ENCODE peak calls at places on chromosomes 4 and X, in seven cellular contexts. H is GM20000, U is tibial artery, S is AG04450, K is cardiac muscle cell, O is progenitor cell of endocrine pancreas, N is WTC11. D is an unnamed sample.

GRCh38 chr4:6343950-6344408 is 74.3 kb downstream of the WFS1 start:
- DNase-seq in N (no peak), H (no peak), K (no peak), O (no peak), U (no peak), S (peak), D (no peak)

GRCh38 chrX:71198066-71198465 is 25.0 kb upstream of the GJB1 start:
- DNase-seq in H (peak), N (no peak), S (no peak), U (no peak), K (no peak), O (no peak), D (no peak)

GRCh38 chr4:181301735-181302380 is 941.3 kb upstream of the TENM3 start:
- DNase-seq in O (no peak), S (peak), K (peak), U (no peak), N (peak), H (peak), D (no peak)

GRCh38 chr4:143633833-143634232 is 66.6 kb downstream of the FREM3 start:
- DNase-seq in H (no peak), O (no peak), U (no peak), K (no peak), S (no peak), N (no peak), D (no peak)

GRCh38 chrX:24321741-24322395 is 8.0 kb upstream of the SUPT20HL2 start:
- DNase-seq in O (no peak), U (no peak), N (no peak), S (no peak), H (no peak), K (no peak), D (no peak)

GRCh38 chr4:181004056-181004455 is 1239.1 kb upstream of the TENM3 start:
- DNase-seq in U (no peak), S (no peak), K (no peak), H (no peak), O (no peak), N (no peak), D (no peak)

GRCh38 chrX:103782640-103783039 is 6.0 kb downstream of the PLP1 start:
- DNase-seq in H (no peak), O (no peak), K (no peak), N (no peak), S (no peak), U (no peak), D (no peak)

GRCh38 chr4:177673980-177674504 is 231.8 kb upstream of the AGA start:
- DNase-seq in S (no peak), O (no peak), N (no peak), U (no peak), H (no peak), K (no peak), D (no peak)

GRCh38 chr4:86043755-86044592 is 315.9 kb downstream of the MAPK10 start:
- DNase-seq in O (no peak), U (no peak), K (peak), N (no peak), H (peak), S (no peak), D (no peak)

GRCh38 chr4:184384056-184384809 is 90.1 kb downstream of the IRF2 start:
- DNase-seq in H (peak), N (no peak), S (peak), O (no peak), K (peak), U (peak), D (peak)

GRCh38 chrX:48785156-48785524 is 1.2 kb upstream of the GATA1 start:
- DNase-seq in N (no peak), O (no peak), H (no peak), S (no peak), K (no peak), U (no peak), D (peak)

GRCh38 chr4:130995988-130996387 is 1900.0 kb downstream of the C4orf33 start:
- DNase-seq in O (no peak), K (no peak), H (no peak), U (no peak), S (no peak), N (no peak), D (no peak)

GRCh38 chr4:56757270-56757746 is 64.2 kb downstream of the SPINK2 start:
- DNase-seq in O (no peak), K (no peak), S (no peak), U (peak), H (peak), N (peak), D (no peak)

GRCh38 chrX:70176938-70177533 is at the start of gene DGAT2L6:
- DNase-seq in K (no peak), U (no peak), H (peak), O (no peak), S (no peak), N (no peak), D (no peak)

GRCh38 chr4:7970031-7970946 is 30.6 kb upstream of the AFAP1 start:
- DNase-seq in H (peak), O (no peak), N (no peak), K (no peak), S (no peak), U (no peak), D (no peak)

DNA sequence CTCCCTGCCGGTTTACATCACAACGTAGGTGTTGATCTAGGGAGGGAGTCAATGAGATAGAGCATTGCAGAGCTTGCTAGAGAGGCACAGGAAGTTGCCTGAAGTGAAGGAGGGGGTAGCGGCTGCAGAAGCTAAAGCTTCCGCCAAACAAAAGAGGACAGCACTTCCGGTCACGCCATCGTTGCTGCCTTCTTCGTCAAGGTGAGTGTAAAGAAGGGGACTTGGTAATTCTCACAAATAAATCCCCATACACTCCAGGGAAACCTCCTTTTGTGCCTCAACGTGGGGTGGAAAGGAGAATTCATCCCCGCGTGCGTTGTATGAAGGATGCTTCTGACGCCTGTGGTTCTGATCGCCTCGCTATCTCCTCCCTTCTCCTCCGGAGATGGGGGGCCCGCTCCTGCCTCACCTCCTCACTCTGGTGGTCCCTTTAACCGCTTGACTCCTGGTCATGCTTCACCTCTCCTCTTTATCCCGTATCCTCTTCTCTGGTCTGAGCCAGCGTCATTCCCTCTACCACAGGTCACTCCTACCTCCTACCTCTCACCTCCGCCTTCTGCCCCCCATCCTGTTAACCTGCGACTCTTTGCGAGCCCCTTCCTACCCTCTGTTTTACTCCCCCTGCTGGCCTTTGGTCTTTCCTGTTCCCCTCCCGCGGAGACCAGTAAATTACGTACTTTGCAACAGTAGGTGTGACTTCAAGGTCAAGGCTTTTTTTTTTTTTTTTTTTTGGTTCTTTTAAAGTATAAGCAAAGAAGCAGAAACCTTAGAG is 59.9 kb downstream of the GSPT2 start:
- DNase-seq in K (peak), H (peak), S (peak), N (peak), U (no peak), O (peak), D (peak)
- TF ChIP-seq CTCF in K (no peak), H (no peak), S (peak), N (no peak), U (no peak), O (peak), D (no peak)

GRCh38 chr4:1720163-1720983 is 750 bp downstream of the TMEM129 start:
- DNase-seq in K (peak), N (peak), U (peak), S (no peak), O (peak), H (peak), D (no peak)
- TF ChIP-seq CTCF in K (no peak), N (no peak), U (no peak), S (no peak), O (no peak), H (no peak), D (no peak)

GRCh38 chrX:154981116-154981411 is 41.5 kb downstream of the F8 start:
- DNase-seq in H (no peak), U (no peak), O (no peak), S (no peak), K (no peak), N (no peak), D (no peak)
- TF ChIP-seq CTCF in H (no peak), U (no peak), O (no peak), S (no peak), K (no peak), N (no peak), D (no peak)

GRCh38 chrX:93538575-93538974 is 134.8 kb downstream of the NAP1L3 start:
- DNase-seq in N (no peak), S (no peak), O (no peak), U (no peak), H (no peak), K (peak), D (no peak)
- TF ChIP-seq CTCF in N (peak), S (no peak), O (peak), U (no peak), H (no peak), K (no peak), D (no peak)

GRCh38 chr4:186935881-186936280 is 212.2 kb upstream of the FAT1 start:
- DNase-seq in S (no peak), H (no peak), U (no peak), O (no peak), K (no peak), N (no peak), D (no peak)

GRCh38 chr4:186934255-186934654 is 210.6 kb upstream of the FAT1 start:
- DNase-seq in O (no peak), H (no peak), N (no peak), K (no peak), S (no peak), U (no peak), D (no peak)

GRCh38 chr4:186939226-186939625 is 215.6 kb upstream of the FAT1 start:
- DNase-seq in N (no peak), S (no peak), H (no peak), O (no peak), K (no peak), U (no peak), D (no peak)

GRCh38 chr4:186934841-186935443 is 211.3 kb upstream of the FAT1 start:
- DNase-seq in N (no peak), K (no peak), S (no peak), U (no peak), O (no peak), H (no peak), D (no peak)

GRCh38 chr4:186936496-186937375 is 213.1 kb upstream of the FAT1 start:
- DNase-seq in O (no peak), K (no peak), U (no peak), H (no peak), S (no peak), N (no peak), D (no peak)
- TF ChIP-seq CTCF in O (peak), K (peak), U (peak), H (no peak), S (peak), N (no peak), D (no peak)

GRCh38 chr4:125314676-125315570 is at the start of gene FAT4:
- DNase-seq in S (peak), K (peak), U (peak), H (peak), O (peak), N (peak), D (peak)
- TF ChIP-seq CTCF in S (peak), K (peak), U (no peak), H (no peak), O (no peak), N (no peak), D (no peak)

D was measured in lower leg skin.